ENCODE peak calls at places on chromosomes 13 and 19, in seven cellular contexts. One of them, this sample, is unnamed.

GRCh38 chr19:41111296-41111695 is 2.9 kb upstream of the CYP2F1 start:
- DNase-seq in retinal pigment epithelial cell: no peak
- DNase-seq in ascending aorta: no peak
- DNase-seq in head of caudate nucleus: no peak
- DNase-seq in ovary: no peak
- DNase-seq in NCI-H1092 treated with DMSO at 0.1 percent for 48 hours: no peak
- DNase-seq in fibroblast of lung: no peak
- DNase-seq in this sample: no peak

GRCh38 chr19:18731562-18732008 is 48.1 kb downstream of the CRTC1 start:
- DNase-seq in fibroblast of lung: no peak
- DNase-seq in ovary: no peak
- DNase-seq in NCI-H1092 treated with DMSO at 0.1 percent for 48 hours: no peak
- DNase-seq in ascending aorta: no peak
- DNase-seq in head of caudate nucleus: no peak
- DNase-seq in retinal pigment epithelial cell: no peak
- DNase-seq in this sample: peak; percentile 26

GRCh38 chr13:20461860-20462532 is 63.7 kb downstream of the CRYL1 start:
- DNase-seq in retinal pigment epithelial cell: peak; percentile 89
- DNase-seq in fibroblast of lung: no peak
- DNase-seq in ascending aorta: no peak
- DNase-seq in NCI-H1092 treated with DMSO at 0.1 percent for 48 hours: no peak
- DNase-seq in head of caudate nucleus: no peak
- DNase-seq in ovary: no peak
- DNase-seq in this sample: no peak

GRCh38 chr13:103354189-103354588 is 288.0 kb upstream of the SLC10A2 start:
- DNase-seq in fibroblast of lung: peak; percentile 44
- DNase-seq in ovary: no peak
- DNase-seq in NCI-H1092 treated with DMSO at 0.1 percent for 48 hours: no peak
- DNase-seq in head of caudate nucleus: no peak
- DNase-seq in ascending aorta: no peak
- DNase-seq in retinal pigment epithelial cell: no peak
- DNase-seq in this sample: peak; percentile 10

GRCh38 chr13:44116562-44117315 is 237.0 kb downstream of the LACC1 start:
- DNase-seq in retinal pigment epithelial cell: no peak
- DNase-seq in fibroblast of lung: peak; percentile 28
- DNase-seq in head of caudate nucleus: no peak
- DNase-seq in ovary: no peak
- DNase-seq in NCI-H1092 treated with DMSO at 0.1 percent for 48 hours: no peak
- DNase-seq in ascending aorta: no peak
- DNase-seq in this sample: no peak

GRCh38 chr19:29978139-29978538 is 36.1 kb downstream of the URI1 start:
- DNase-seq in ovary: no peak
- DNase-seq in NCI-H1092 treated with DMSO at 0.1 percent for 48 hours: no peak
- DNase-seq in ascending aorta: no peak
- DNase-seq in fibroblast of lung: no peak
- DNase-seq in retinal pigment epithelial cell: no peak
- DNase-seq in head of caudate nucleus: no peak
- DNase-seq in this sample: no peak

GRCh38 chr13:47499358-47500150 is 501.5 kb downstream of the SUCLA2 start:
- DNase-seq in ovary: no peak
- DNase-seq in NCI-H1092 treated with DMSO at 0.1 percent for 48 hours: no peak
- DNase-seq in retinal pigment epithelial cell: peak; percentile 27
- DNase-seq in fibroblast of lung: peak; percentile 96
- DNase-seq in ascending aorta: no peak
- DNase-seq in head of caudate nucleus: no peak
- DNase-seq in this sample: peak; percentile 85

GRCh38 chr13:98875146-98875729 is 102.6 kb downstream of the DOCK9 start:
- DNase-seq in NCI-H1092 treated with DMSO at 0.1 percent for 48 hours: no peak
- DNase-seq in ascending aorta: no peak
- DNase-seq in retinal pigment epithelial cell: no peak
- DNase-seq in head of caudate nucleus: no peak
- DNase-seq in fibroblast of lung: no peak
- DNase-seq in ovary: no peak
- DNase-seq in this sample: no peak

GRCh38 chr19:48997972-48998371 is 4.3 kb downstream of the RUVBL2 start:
- DNase-seq in retinal pigment epithelial cell: no peak
- DNase-seq in ovary: no peak
- DNase-seq in fibroblast of lung: peak; percentile 43
- DNase-seq in ascending aorta: no peak
- DNase-seq in NCI-H1092 treated with DMSO at 0.1 percent for 48 hours: no peak
- DNase-seq in head of caudate nucleus: no peak
- DNase-seq in this sample: no peak

GRCh38 chr19:23774156-23774971 is 15.7 kb upstream of the ZNF681 start:
- DNase-seq in ovary: no peak
- DNase-seq in retinal pigment epithelial cell: no peak
- DNase-seq in head of caudate nucleus: no peak
- DNase-seq in ascending aorta: no peak
- DNase-seq in fibroblast of lung: no peak
- DNase-seq in NCI-H1092 treated with DMSO at 0.1 percent for 48 hours: no peak
- DNase-seq in this sample: no peak

GRCh38 chr13:30792257-30793000 is 57.1 kb downstream of the ALOX5AP start:
- DNase-seq in NCI-H1092 treated with DMSO at 0.1 percent for 48 hours: peak; percentile 8
- DNase-seq in ascending aorta: peak; percentile 19
- DNase-seq in fibroblast of lung: peak; percentile 95
- DNase-seq in head of caudate nucleus: peak; percentile 50
- DNase-seq in retinal pigment epithelial cell: peak; percentile 94
- DNase-seq in ovary: peak; percentile 75
- DNase-seq in this sample: peak; percentile 93

GRCh38 chr13:35690546-35690945 is 214.1 kb upstream of the MAB21L1 start:
- DNase-seq in ovary: no peak
- DNase-seq in retinal pigment epithelial cell: no peak
- DNase-seq in head of caudate nucleus: no peak
- DNase-seq in fibroblast of lung: peak; percentile 28
- DNase-seq in NCI-H1092 treated with DMSO at 0.1 percent for 48 hours: no peak
- DNase-seq in ascending aorta: no peak
- DNase-seq in this sample: peak; percentile 42

GRCh38 chr19:6167115-6167514 is 31.6 kb downstream of the ACSBG2 start:
- DNase-seq in NCI-H1092 treated with DMSO at 0.1 percent for 48 hours: no peak
- DNase-seq in ovary: no peak
- DNase-seq in head of caudate nucleus: no peak
- DNase-seq in fibroblast of lung: no peak
- DNase-seq in retinal pigment epithelial cell: no peak
- DNase-seq in ascending aorta: no peak
- DNase-seq in this sample: no peak

GRCh38 chr19:14333101-14333871 is 48.0 kb upstream of the ADGRE5 start:
- DNase-seq in retinal pigment epithelial cell: no peak
- DNase-seq in ascending aorta: no peak
- DNase-seq in NCI-H1092 treated with DMSO at 0.1 percent for 48 hours: no peak
- DNase-seq in fibroblast of lung: peak; percentile 20
- DNase-seq in head of caudate nucleus: no peak
- DNase-seq in ovary: no peak
- DNase-seq in this sample: no peak

GRCh38 chr19:35124098-35125060 is 8.8 kb downstream of the FXYD3 start:
- DNase-seq in retinal pigment epithelial cell: no peak
- DNase-seq in ovary: peak; percentile 95
- DNase-seq in ascending aorta: peak; percentile 80
- DNase-seq in head of caudate nucleus: peak; percentile 95
- DNase-seq in fibroblast of lung: peak; percentile 91
- DNase-seq in NCI-H1092 treated with DMSO at 0.1 percent for 48 hours: no peak
- DNase-seq in this sample: peak; percentile 71

GRCh38 chr19:12195501-12195860 is 32.6 kb downstream of the ZNF136 start:
- DNase-seq in retinal pigment epithelial cell: no peak
- DNase-seq in fibroblast of lung: no peak
- DNase-seq in ascending aorta: no peak
- DNase-seq in head of caudate nucleus: no peak
- DNase-seq in ovary: no peak
- DNase-seq in NCI-H1092 treated with DMSO at 0.1 percent for 48 hours: peak; percentile 21
- DNase-seq in this sample: no peak

GRCh38 chr19:48466571-48467325 is 2.4 kb upstream of the CYTH2 start:
- DNase-seq in retinal pigment epithelial cell: no peak
- DNase-seq in NCI-H1092 treated with DMSO at 0.1 percent for 48 hours: peak; percentile 48
- DNase-seq in fibroblast of lung: no peak
- DNase-seq in ovary: no peak
- DNase-seq in ascending aorta: no peak
- DNase-seq in head of caudate nucleus: no peak
- DNase-seq in this sample: peak; percentile 66

GRCh38 chr19:16062789-16063188 is 13.5 kb upstream of the TPM4 start:
- DNase-seq in ascending aorta: no peak
- DNase-seq in fibroblast of lung: no peak
- DNase-seq in retinal pigment epithelial cell: no peak
- DNase-seq in ovary: no peak
- DNase-seq in NCI-H1092 treated with DMSO at 0.1 percent for 48 hours: peak; percentile 22
- DNase-seq in head of caudate nucleus: peak; percentile 18
- DNase-seq in this sample: no peak

GRCh38 chr13:109785141-109785891 is 1.1 kb downstream of the IRS2 start:
- DNase-seq in fibroblast of lung: peak; percentile 65
- DNase-seq in NCI-H1092 treated with DMSO at 0.1 percent for 48 hours: peak; percentile 71
- DNase-seq in ascending aorta: no peak
- DNase-seq in retinal pigment epithelial cell: no peak
- DNase-seq in ovary: peak; percentile 50
- DNase-seq in head of caudate nucleus: no peak
- DNase-seq in this sample: peak; percentile 57

GRCh38 chr13:113076681-113077401 is 28.8 kb upstream of the F7 start:
- DNase-seq in ovary: no peak
- DNase-seq in NCI-H1092 treated with DMSO at 0.1 percent for 48 hours: no peak
- DNase-seq in head of caudate nucleus: no peak
- DNase-seq in retinal pigment epithelial cell: no peak
- DNase-seq in fibroblast of lung: no peak
- DNase-seq in ascending aorta: no peak
- DNase-seq in this sample: no peak